ENCODE peak calls at places on chromosome 18, in six cellular contexts. U is IMR-90, L is PC-3, O is astrocyte, T is BE2C, N is tibial nerve. J is an unnamed sample.
A peak's percentile ranks its signal among the peaks of the same experiment; 100 is the strongest.

GRCh38 chr18:26700728-26701127 is 152.4 kb upstream of the KCTD1 start:
- DNase-seq in U (no peak), L (no peak), O (peak; percentile 2), T (no peak), N (no peak), J (no peak)

GRCh38 chr18:24063121-24063731 is 48.7 kb downstream of the TTC39C start:
- DNase-seq in U (peak; percentile 78), L (peak; percentile 52), O (peak; percentile 71), T (no peak), N (no peak), J (no peak)

GRCh38 chr18:22816266-22817176 is 116.6 kb upstream of the RBBP8 start:
- DNase-seq in U (no peak), L (no peak), O (no peak), T (peak; percentile 64), N (no peak), J (no peak)

GRCh38 chr18:2529154-2529553 is 42.2 kb downstream of the METTL4 start:
- DNase-seq in U (peak; percentile 7), L (peak; percentile 14), O (peak; percentile 86), T (no peak), N (no peak), J (no peak)

GRCh38 chr18:62944454-62944853 is 229.1 kb downstream of the PHLPP1 start:
- DNase-seq in U (no peak), L (no peak), O (no peak), T (no peak), N (no peak), J (no peak)

GRCh38 chr18:3305354-3305762 is 43.4 kb downstream of the MYL12B start:
- DNase-seq in U (peak; percentile 100), L (peak; percentile 95), O (peak; percentile 100), T (no peak), N (no peak), J (no peak)

GRCh38 chr18:6752200-6752873 is 22.8 kb downstream of the ARHGAP28 start:
- DNase-seq in U (peak; percentile 86), L (no peak), O (peak; percentile 67), T (no peak), N (no peak), J (no peak)

GRCh38 chr18:77811510-77811909 is 561.9 kb downstream of the GALR1 start:
- DNase-seq in U (no peak), L (peak; percentile 4), O (no peak), T (peak; percentile 9), N (no peak), J (no peak)

GRCh38 chr18:49613141-49613641 is 51.3 kb downstream of the LIPG start:
- DNase-seq in U (no peak), L (no peak), O (peak; percentile 63), T (no peak), N (no peak), J (no peak)

GRCh38 chr18:11175266-11175947 is 26.0 kb upstream of the PIEZO2 start:
- DNase-seq in U (peak; percentile 85), L (no peak), O (peak; percentile 74), T (no peak), N (no peak), J (no peak)

GRCh38 chr18:14093526-14093925 is 38.7 kb downstream of the ZNF519 start:
- DNase-seq in U (no peak), L (no peak), O (no peak), T (no peak), N (no peak), J (no peak)

GRCh38 chr18:37253424-37254255 is 312.0 kb downstream of the CELF4 start:
- DNase-seq in U (no peak), L (peak; percentile 5), O (no peak), T (peak; percentile 55), N (no peak), J (peak; percentile 88)

GRCh38 chr18:37402735-37403099 is 162.9 kb downstream of the CELF4 start:
- DNase-seq in U (no peak), L (no peak), O (no peak), T (no peak), N (no peak), J (no peak)

GRCh38 chr18:9474103-9474982 is 970 bp upstream of the RALBP1 start:
- DNase-seq in U (peak; percentile 73), L (peak; percentile 87), O (peak; percentile 79), T (peak; percentile 73), N (peak; percentile 54), J (no peak)

GRCh38 chr18:51195086-51195601 is 2.3 kb downstream of the MEX3C start:
- DNase-seq in U (peak; percentile 49), L (no peak), O (no peak), T (no peak), N (no peak), J (no peak)

GRCh38 chr18:30387401-30387800 is 655.1 kb downstream of the DSC3 start:
- DNase-seq in U (no peak), L (no peak), O (no peak), T (no peak), N (no peak), J (no peak)

GRCh38 chr18:37495354-37495753 is 70.2 kb downstream of the CELF4 start:
- DNase-seq in U (no peak), L (no peak), O (no peak), T (no peak), N (no peak), J (no peak)

GRCh38 chr18:3526421-3527354 is 76.7 kb downstream of the TGIF1 start:
- DNase-seq in U (peak; percentile 85), L (no peak), O (peak; percentile 85), T (no peak), N (no peak), J (no peak)

GRCh38 chr18:48037481-48038271 is 107.2 kb upstream of the SMAD2 start:
- DNase-seq in U (no peak), L (no peak), O (no peak), T (no peak), N (no peak), J (no peak)

GRCh38 chr18:71995895-71996443 is 548.2 kb downstream of the CBLN2 start:
- DNase-seq in U (no peak), L (peak; percentile 18), O (no peak), T (no peak), N (no peak), J (no peak)

GRCh38 chr18:64747803-64748202 is 598.9 kb upstream of the LINC00305 start:
- DNase-seq in U (no peak), L (no peak), O (no peak), T (peak; percentile 16), N (no peak), J (no peak)

GRCh38 chr18:26468931-26469340 is 79.4 kb downstream of the KCTD1 start:
- DNase-seq in U (no peak), L (peak; percentile 42), O (no peak), T (peak; percentile 40), N (no peak), J (no peak)

DNA sequence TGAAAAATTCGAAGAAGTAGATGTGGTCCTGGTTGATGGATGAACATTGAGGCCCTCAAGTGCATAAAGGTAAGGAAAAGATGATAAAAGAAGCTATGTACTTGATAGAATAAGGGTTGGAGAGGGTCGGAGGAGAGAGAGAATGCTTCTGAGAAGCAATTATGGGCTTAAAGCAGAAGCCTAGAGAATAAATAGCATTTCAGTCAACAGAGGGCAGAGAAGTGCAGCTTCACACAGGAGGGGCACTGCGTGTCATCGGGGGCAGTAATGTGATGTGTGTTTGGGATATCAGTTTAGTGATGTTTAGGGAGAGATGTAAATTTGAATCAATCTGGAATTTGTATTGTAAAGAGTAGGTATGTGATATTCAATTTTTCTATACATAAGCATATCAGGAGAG is 334.5 kb downstream of the PIK3C3 start:
- DNase-seq in U (no peak), L (no peak), O (no peak), T (no peak), N (no peak), J (no peak)
- TF ChIP-seq CTCF in U (no peak), L (no peak), O (no peak), T (no peak), N (no peak), J (no peak)

GRCh38 chr18:45521777-45522176 is 93.5 kb upstream of the SLC14A2 start:
- DNase-seq in U (peak; percentile 22), L (no peak), O (peak; percentile 72), T (no peak), N (no peak), J (no peak)

GRCh38 chr18:45527891-45528290 is 87.4 kb upstream of the SLC14A2 start:
- DNase-seq in U (no peak), L (no peak), O (no peak), T (no peak), N (no peak), J (no peak)

GRCh38 chr18:45528712-45529336 is 86.5 kb upstream of the SLC14A2 start:
- DNase-seq in U (no peak), L (no peak), O (no peak), T (no peak), N (no peak), J (no peak)

GRCh38 chr18:45522371-45522770 is 92.9 kb upstream of the SLC14A2 start:
- DNase-seq in U (peak; percentile 2), L (no peak), O (peak; percentile 90), T (no peak), N (no peak), J (no peak)

DNA sequence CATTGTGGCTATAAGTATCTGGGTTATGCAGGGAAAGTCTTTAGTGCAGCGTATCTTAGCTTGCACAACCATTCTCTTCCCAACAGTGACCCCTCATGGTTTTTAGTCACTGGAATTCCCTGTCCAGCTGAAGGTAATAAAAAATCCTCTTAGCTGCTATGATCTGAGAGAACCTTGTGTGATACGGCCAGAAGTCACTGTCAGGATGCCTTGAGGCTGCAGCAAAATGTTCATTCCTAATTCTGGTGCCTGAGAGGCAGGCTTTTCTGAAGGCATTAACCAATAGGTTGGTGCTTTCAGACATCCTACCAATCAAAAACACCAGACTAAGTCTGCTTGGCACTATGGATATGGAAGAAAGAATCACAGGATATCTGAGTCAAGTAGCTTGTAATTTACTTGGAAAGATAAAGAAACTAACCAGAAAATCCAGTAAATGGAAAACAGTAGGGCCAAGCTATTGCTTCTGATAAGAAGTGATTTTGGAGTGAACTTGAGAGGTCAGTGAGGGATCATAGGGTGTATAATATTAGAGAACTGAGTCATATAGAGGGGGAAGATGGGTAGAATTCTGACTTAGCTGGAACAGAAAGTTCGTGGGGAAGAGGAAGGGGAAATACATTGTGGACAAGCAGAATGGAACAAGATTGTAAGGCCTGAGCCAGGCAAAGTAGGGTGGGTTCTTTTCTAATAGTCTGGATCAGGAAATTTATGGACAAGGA is 89.0 kb upstream of the SLC14A2 start:
- DNase-seq in U (no peak), L (no peak), O (peak; percentile 71), T (no peak), N (no peak), J (no peak)
- TF ChIP-seq CTCF in U (no peak), L (no peak), O (no peak), T (no peak), N (no peak), J (no peak)

GRCh38 chr18:58051765-58052460 is 7.9 kb downstream of the NEDD4L start:
- DNase-seq in U (peak; percentile 24), L (peak; percentile 40), O (no peak), T (no peak), N (no peak), J (no peak)
- TF ChIP-seq CTCF in U (peak; percentile 36), L (peak; percentile 66), O (peak; percentile 31), T (peak; percentile 32), N (no peak), J (peak; percentile 43)

DNA sequence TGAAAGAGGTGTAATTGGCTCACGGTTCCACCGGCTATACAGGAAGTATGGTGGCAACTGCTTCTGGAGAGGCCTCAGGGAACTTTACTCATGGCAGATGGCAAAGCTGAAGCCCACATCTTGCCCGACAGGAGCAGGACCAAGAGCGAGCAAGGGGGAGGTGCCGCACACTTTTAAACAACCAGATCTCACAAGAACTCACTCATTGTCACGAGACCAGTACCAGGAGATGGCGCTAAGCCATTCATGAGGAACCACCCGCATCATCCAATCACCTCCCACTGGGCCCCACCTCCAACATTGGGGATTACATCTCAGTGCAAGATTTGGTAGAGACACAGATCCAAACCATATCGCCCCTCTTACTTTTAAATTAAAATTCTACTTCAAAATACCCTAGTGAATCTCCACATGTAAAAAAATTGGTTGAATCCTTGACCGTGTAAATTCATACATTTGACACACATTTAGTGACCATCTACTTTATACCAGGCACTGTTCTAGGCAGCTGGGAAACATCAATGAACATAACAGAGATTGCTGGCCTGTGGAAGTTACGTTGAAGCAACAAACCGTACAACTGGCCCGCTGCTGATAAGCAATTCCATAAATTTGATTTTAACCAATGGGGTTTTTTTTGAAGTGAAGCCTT is 87.6 kb downstream of the ALPK2 start:
- DNase-seq in U (peak; percentile 44), L (peak; percentile 44), O (no peak), T (peak; percentile 14), N (no peak), J (no peak)
- TF ChIP-seq CTCF in U (peak; percentile 28), L (peak; percentile 54), O (no peak), T (peak; percentile 14), N (no peak), J (peak; percentile 57)

J was measured in D721Med.